ENCODE peak calls at places on chromosomes 16 and 17, in nine cellular contexts. I is heart left ventricle; V is pancreas; M is HCT116; J is mucosa of descending colon; W is GM23338; O is DND-41; F is naive thymus-derived CD4-positive, alpha-beta T cell; Q is IMR-90. U is an unnamed sample.

GRCh38 chr17:77269696-77270681 is 129.2 kb downstream of the SEC14L1 start:
- ATAC-seq in I (no peak), V (no peak), M (no peak), J (no peak), W (no peak), O (no peak), F (no peak), Q (no peak), U (no peak)

GRCh38 chr16:79658301-79659001 is 57.9 kb upstream of the MAF start:
- ATAC-seq in I (no peak), V (no peak), M (no peak), J (peak), W (no peak), O (no peak), F (no peak), Q (no peak), U (no peak)

GRCh38 chr17:58665946-58666857 is 25.6 kb downstream of the TEX14 start:
- ATAC-seq in I (no peak), V (peak), M (peak), J (no peak), W (no peak), O (no peak), F (no peak), Q (no peak), U (no peak)

GRCh38 chr17:7225711-7226331 is 6.1 kb downstream of the ACADVL start:
- ATAC-seq in I (peak), V (no peak), M (no peak), J (no peak), W (no peak), O (no peak), F (no peak), Q (no peak), U (no peak)

GRCh38 chr17:61481421-61481820 is 29.2 kb downstream of the TBX4 start:
- ATAC-seq in I (no peak), V (no peak), M (peak), J (no peak), W (peak), O (no peak), F (no peak), Q (no peak), U (no peak)

GRCh38 chr16:11597737-11598136 is 11.0 kb upstream of the LITAF start:
- ATAC-seq in I (no peak), V (no peak), M (no peak), J (peak), W (peak), O (no peak), F (peak), Q (no peak), U (no peak)

GRCh38 chr16:66899945-66900688 is 18.6 kb downstream of the CDH16 start:
- ATAC-seq in I (no peak), V (peak), M (no peak), J (peak), W (peak), O (no peak), F (no peak), Q (peak), U (peak)

GRCh38 chr17:55344514-55344997 is 77.1 kb downstream of the MMD start:
- ATAC-seq in I (no peak), V (no peak), M (no peak), J (no peak), W (no peak), O (peak), F (peak), Q (no peak), U (no peak)

GRCh38 chr17:58200024-58200633 is 7.6 kb downstream of the EPX start:
- ATAC-seq in I (peak), V (peak), M (peak), J (peak), W (peak), O (peak), F (peak), Q (peak), U (no peak)

GRCh38 chr16:27700596-27700995 is 150.7 kb downstream of the KATNIP start:
- ATAC-seq in I (peak), V (no peak), M (no peak), J (no peak), W (no peak), O (no peak), F (no peak), Q (no peak), U (no peak)

GRCh38 chr17:4136373-4136772 is 6.5 kb downstream of the ZZEF1 start:
- ATAC-seq in I (no peak), V (no peak), M (no peak), J (peak), W (no peak), O (no peak), F (no peak), Q (no peak), U (no peak)

GRCh38 chr16:74608944-74609343 is 2.0 kb upstream of the GLG1 start:
- ATAC-seq in I (no peak), V (no peak), M (no peak), J (no peak), W (no peak), O (peak), F (peak), Q (no peak), U (no peak)

GRCh38 chr17:7233701-7234099 is 617 bp downstream of the DVL2 start:
- ATAC-seq in I (no peak), V (no peak), M (peak), J (peak), W (peak), O (peak), F (no peak), Q (peak), U (no peak)

GRCh38 chr17:31508310-31509094 is 117.0 kb downstream of the RAB11FIP4 start:
- ATAC-seq in I (no peak), V (no peak), M (peak), J (peak), W (peak), O (peak), F (peak), Q (peak), U (no peak)
- H3K4me3 ChIP-seq in I (no peak), V (no peak), M (no peak), J (no peak), W (no peak), O (no peak), F (peak), Q (no peak), U (no peak)

GRCh38 chr17:81517009-81517338 is 4.4 kb upstream of the ACTG1 start:
- ATAC-seq in I (no peak), V (no peak), M (no peak), J (no peak), W (no peak), O (no peak), F (no peak), Q (no peak), U (no peak)

GRCh38 chr17:81514735-81515529 is 2.3 kb upstream of the ACTG1 start:
- ATAC-seq in I (peak), V (peak), M (peak), J (peak), W (peak), O (peak), F (peak), Q (peak), U (peak)

GRCh38 chr17:81517339-81518112 is 4.9 kb upstream of the ACTG1 start:
- ATAC-seq in I (no peak), V (no peak), M (no peak), J (no peak), W (peak), O (no peak), F (no peak), Q (no peak), U (no peak)

GRCh38 chr17:81515530-81516041 is 3.0 kb upstream of the ACTG1 start:
- ATAC-seq in I (no peak), V (no peak), M (no peak), J (no peak), W (no peak), O (no peak), F (no peak), Q (no peak), U (no peak)

GRCh38 chr17:81516439-81516838 is 3.8 kb upstream of the ACTG1 start:
- ATAC-seq in I (no peak), V (no peak), M (no peak), J (no peak), W (no peak), O (no peak), F (no peak), Q (no peak), U (no peak)
- H3K4me3 ChIP-seq in I (peak), V (no peak), M (peak), J (no peak), W (no peak), O (peak), F (no peak), Q (peak), U (peak)

GRCh38 chr17:29160253-29160652 is 19.9 kb downstream of the MYO18A start:
- ATAC-seq in I (no peak), V (no peak), M (no peak), J (peak), W (no peak), O (no peak), F (no peak), Q (no peak), U (no peak)

GRCh38 chr17:29158515-29159275 is 21.5 kb downstream of the MYO18A start:
- ATAC-seq in I (no peak), V (peak), M (no peak), J (no peak), W (no peak), O (no peak), F (no peak), Q (peak), U (no peak)

GRCh38 chr17:29158096-29158495 is 22.1 kb downstream of the MYO18A start:
- ATAC-seq in I (no peak), V (peak), M (no peak), J (no peak), W (no peak), O (no peak), F (no peak), Q (no peak), U (no peak)

GRCh38 chr17:29157310-29157709 is 22.9 kb downstream of the MYO18A start:
- ATAC-seq in I (no peak), V (no peak), M (no peak), J (no peak), W (no peak), O (no peak), F (no peak), Q (no peak), U (no peak)

DNA sequence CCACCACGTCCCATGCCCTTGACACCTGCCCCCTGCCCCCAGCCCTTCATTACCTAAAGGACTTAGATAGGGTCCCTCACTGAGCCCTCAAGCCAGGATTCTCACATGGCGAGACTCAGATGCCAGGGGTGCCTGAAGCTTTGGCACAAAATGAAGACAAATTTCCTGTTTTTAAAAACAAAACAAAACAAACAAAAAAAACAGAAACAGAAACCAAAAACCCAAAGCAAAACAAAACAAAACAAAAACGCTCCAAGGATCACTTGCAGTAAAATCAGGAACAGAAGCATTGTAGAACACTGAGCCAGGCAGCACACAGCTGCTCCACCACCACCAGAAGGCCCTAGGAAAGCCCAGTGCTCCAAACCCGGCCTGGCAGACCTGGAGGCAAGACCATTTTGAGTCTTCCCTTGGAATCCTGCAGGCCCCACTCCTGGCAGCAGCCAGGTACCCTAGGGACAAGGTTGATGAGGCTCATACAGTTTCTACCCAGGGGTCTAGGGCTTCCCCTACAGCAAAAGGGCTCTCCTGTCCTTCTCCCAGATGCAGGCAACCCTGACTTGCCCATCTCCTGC is 20.8 kb downstream of the MYO18A start:
- ATAC-seq in I (no peak), V (no peak), M (no peak), J (no peak), W (no peak), O (no peak), F (no peak), Q (no peak), U (no peak)
- H3K4me3 ChIP-seq in I (no peak), V (no peak), M (no peak), J (no peak), W (no peak), O (no peak), F (no peak), Q (no peak), U (no peak)

GRCh38 chr16:56683424-56684162 is 1.3 kb downstream of the MT1X start:
- ATAC-seq in I (no peak), V (no peak), M (no peak), J (no peak), W (peak), O (no peak), F (no peak), Q (no peak), U (no peak)
- H3K4me3 ChIP-seq in I (peak), V (peak), M (peak), J (no peak), W (peak), O (peak), F (peak), Q (no peak), U (peak)

DNA sequence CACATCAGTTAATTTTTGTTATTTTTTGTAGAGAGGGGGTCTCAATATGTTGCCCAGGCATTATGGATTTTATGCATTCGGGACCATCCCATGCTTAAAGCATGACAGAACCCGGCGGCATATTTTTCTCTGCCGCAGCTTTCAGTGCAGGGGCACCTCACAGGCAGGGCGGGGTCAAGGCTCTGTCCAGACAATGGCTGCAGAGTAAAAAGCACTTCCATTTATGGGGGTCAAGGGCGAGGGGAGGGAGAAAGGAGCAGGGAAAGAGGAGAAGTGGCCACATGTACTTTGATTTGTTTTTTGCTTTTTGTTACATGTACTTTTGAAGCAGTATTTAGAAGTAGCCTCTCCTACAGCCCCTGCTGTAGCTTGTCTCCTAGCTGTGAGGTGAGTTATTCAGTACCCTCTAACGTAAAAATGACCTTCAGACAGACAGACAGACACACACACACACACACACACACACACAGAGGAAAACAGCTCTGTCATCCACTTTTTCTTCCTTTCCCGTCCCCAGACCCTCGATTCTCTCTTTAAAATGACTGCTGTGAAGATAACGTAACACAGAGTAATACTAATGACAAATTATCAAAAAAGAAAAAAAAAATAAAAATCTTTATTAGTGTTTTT is 875 bp upstream of the SCPEP1 start:
- ATAC-seq in I (no peak), V (no peak), M (no peak), J (no peak), W (no peak), O (no peak), F (no peak), Q (no peak), U (peak)
- H3K4me3 ChIP-seq in I (peak), V (peak), M (no peak), J (no peak), W (peak), O (peak), F (no peak), Q (peak), U (peak)

GRCh38 chr16:83219285-83219684 is 588.5 kb upstream of the HSBP1 start:
- ATAC-seq in I (no peak), V (no peak), M (no peak), J (no peak), W (no peak), O (no peak), F (no peak), Q (no peak), U (no peak)

GRCh38 chr16:83211711-83212110 is 584.9 kb downstream of the CDH13 start:
- ATAC-seq in I (no peak), V (no peak), M (no peak), J (no peak), W (peak), O (no peak), F (no peak), Q (no peak), U (no peak)

GRCh38 chr16:83215417-83216001 is 588.7 kb downstream of the CDH13 start:
- ATAC-seq in I (no peak), V (no peak), M (peak), J (peak), W (peak), O (peak), F (peak), Q (peak), U (no peak)

GRCh38 chr16:83212301-83212841 is 585.6 kb downstream of the CDH13 start:
- ATAC-seq in I (no peak), V (no peak), M (no peak), J (no peak), W (no peak), O (no peak), F (no peak), Q (no peak), U (no peak)

GRCh38 chr16:83214671-83215070 is 587.9 kb downstream of the CDH13 start:
- ATAC-seq in I (no peak), V (no peak), M (no peak), J (no peak), W (no peak), O (no peak), F (no peak), Q (no peak), U (no peak)
- H3K4me3 ChIP-seq in I (no peak), V (no peak), M (no peak), J (no peak), W (no peak), O (no peak), F (no peak), Q (no peak), U (no peak)

DNA sequence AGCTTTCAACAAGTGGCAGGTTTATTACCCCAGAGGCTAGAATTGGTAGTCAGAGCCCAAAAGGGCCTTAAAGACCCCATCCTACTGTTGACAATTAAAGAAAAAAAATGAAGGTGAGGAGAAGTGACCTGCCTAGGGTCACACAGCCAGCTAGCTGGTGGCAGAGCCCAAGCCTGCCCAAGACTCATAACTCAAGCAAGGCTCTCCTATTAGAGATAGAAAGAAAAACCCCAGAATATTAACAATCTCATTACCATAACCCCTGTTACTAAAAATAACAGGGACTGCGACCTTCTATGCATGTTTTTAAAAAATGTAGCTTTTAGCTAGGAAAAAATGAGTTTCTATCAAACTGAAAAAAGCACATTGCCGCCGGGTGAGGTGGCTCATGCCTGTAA is 14.0 kb downstream of the HSPB9 start:
- ATAC-seq in I (no peak), V (no peak), M (no peak), J (no peak), W (no peak), O (no peak), F (no peak), Q (no peak), U (no peak)
- H3K4me3 ChIP-seq in I (no peak), V (peak), M (no peak), J (no peak), W (no peak), O (no peak), F (no peak), Q (no peak), U (no peak)

U was measured in gastroesophageal sphincter.